ENCODE peak calls at places on chromosomes 4 and X, in nine cellular contexts. C is fibroblast of lung; F is suprapubic skin; Q is psoas muscle; X is cardiac muscle cell; N is GM12878; A is CD4-positive, alpha-beta T cell; T is GM23338; D is PC-3. B is an unnamed sample.

GRCh38 chr4:10810411-10810810 is 125.8 kb upstream of the CLNK start:
- DNase-seq in A (no peak), D (no peak), F (no peak), T (no peak), C (peak), X (no peak), N (no peak), Q (no peak), B (no peak)

GRCh38 chrX:17377047-17377692 is 2.2 kb downstream of the NHS start:
- DNase-seq in N (no peak), D (no peak), C (peak), X (peak), F (no peak), A (no peak), T (peak), Q (peak), B (peak)

GRCh38 chr4:168119870-168120269 is 27.5 kb downstream of the ANXA10 start:
- DNase-seq in F (no peak), N (no peak), X (no peak), D (no peak), C (no peak), A (no peak), T (no peak), Q (no peak), B (no peak)

GRCh38 chr4:89929425-89930272 is 35.0 kb downstream of the MMRN1 start:
- DNase-seq in Q (no peak), D (peak), X (no peak), F (no peak), A (no peak), N (peak), C (peak), T (no peak), B (no peak)

GRCh38 chrX:135308345-135308855 is 880 bp upstream of the ETDC start:
- DNase-seq in X (no peak), T (no peak), C (no peak), D (no peak), A (no peak), Q (no peak), N (no peak), F (no peak), B (no peak)

GRCh38 chrX:32592786-32593185 is 618.6 kb downstream of the DMD start:
- DNase-seq in D (no peak), N (no peak), T (no peak), F (no peak), C (no peak), A (no peak), Q (no peak), X (no peak), B (no peak)

GRCh38 chrX:113157496-113157895 is 316.9 kb upstream of the AMOT start:
- DNase-seq in N (no peak), F (no peak), C (no peak), A (no peak), Q (no peak), T (peak), D (no peak), X (no peak), B (no peak)

GRCh38 chr4:16867827-16868226 is 30.6 kb downstream of the LDB2 start:
- DNase-seq in T (no peak), Q (no peak), D (no peak), F (no peak), X (no peak), A (no peak), N (no peak), C (no peak), B (no peak)

GRCh38 chr4:113740857-113741379 is 20.6 kb downstream of the CAMK2D start:
- DNase-seq in Q (no peak), X (no peak), A (no peak), F (no peak), T (no peak), D (no peak), C (no peak), N (no peak), B (no peak)

GRCh38 chr4:85221606-85222005 is 253.3 kb upstream of the ARHGAP24 start:
- DNase-seq in C (no peak), F (no peak), N (no peak), T (no peak), Q (no peak), A (no peak), D (no peak), X (no peak), B (no peak)

GRCh38 chrX:29478336-29479069 is 736.9 kb upstream of the MAGEB2 start:
- DNase-seq in T (peak), D (peak), Q (no peak), A (no peak), C (peak), F (no peak), X (peak), N (peak), B (no peak)

GRCh38 chr4:1347410-1347864 is 429 bp downstream of the UVSSA start:
- DNase-seq in T (peak), X (peak), A (peak), N (no peak), D (peak), Q (peak), F (peak), C (peak), B (peak)

GRCh38 chr4:40246938-40247337 is 50.1 kb downstream of the RHOH start:
- DNase-seq in Q (no peak), X (no peak), A (no peak), F (no peak), N (no peak), D (no peak), T (no peak), C (no peak), B (no peak)

GRCh38 chr4:153748378-153748777 is 11.4 kb downstream of the RNF175 start:
- DNase-seq in C (peak), T (no peak), A (no peak), Q (peak), F (no peak), D (peak), X (no peak), N (no peak), B (peak)

GRCh38 chrX:56564182-56564885 is 907 bp downstream of the UBQLN2 start:
- DNase-seq in N (no peak), D (peak), F (no peak), T (peak), A (no peak), C (peak), Q (peak), X (peak), B (peak)

GRCh38 chr4:109547394-109547793 is 12.7 kb upstream of the MCUB start:
- DNase-seq in T (no peak), X (no peak), Q (no peak), C (no peak), F (no peak), N (no peak), A (no peak), D (no peak), B (no peak)

GRCh38 chrX:101407748-101408529 is at the start of the genes GLA and HNRNPH2:
- DNase-seq in C (peak), D (peak), T (peak), X (peak), Q (peak), N (peak), A (peak), F (peak), B (peak)

GRCh38 chr4:186149872-186150271 is 41.5 kb upstream of the CYP4V2 start:
- DNase-seq in A (no peak), C (no peak), F (peak), N (no peak), Q (peak), X (peak), D (peak), T (peak), B (peak)

GRCh38 chrX:14913241-14913640 is 40.0 kb downstream of the MOSPD2 start:
- DNase-seq in N (no peak), A (no peak), Q (no peak), D (peak), T (no peak), X (no peak), C (peak), F (no peak), B (no peak)

GRCh38 chrX:150253946-150254615 is 109.0 kb upstream of the MAMLD1 start:
- DNase-seq in F (no peak), T (no peak), N (no peak), C (no peak), Q (no peak), A (no peak), D (no peak), X (no peak), B (no peak)

GRCh38 chr4:169249214-169249973 is 21.4 kb downstream of the SH3RF1 start:
- DNase-seq in T (no peak), Q (no peak), N (no peak), D (peak), A (no peak), X (no peak), F (no peak), C (peak), B (no peak)

GRCh38 chr4:37938208-37938607 is 22.0 kb upstream of the PTTG2 start:
- DNase-seq in X (no peak), N (no peak), D (no peak), Q (no peak), A (no peak), F (no peak), T (no peak), C (no peak), B (no peak)

GRCh38 chr4:37934609-37935008 is 25.6 kb upstream of the PTTG2 start:
- DNase-seq in N (no peak), X (no peak), A (no peak), F (no peak), T (no peak), C (no peak), Q (no peak), D (no peak), B (no peak)

GRCh38 chr4:37935026-37935425 is 25.2 kb upstream of the PTTG2 start:
- DNase-seq in A (no peak), T (no peak), D (no peak), Q (no peak), C (no peak), X (no peak), N (no peak), F (no peak), B (no peak)

GRCh38 chr4:37934096-37934495 is 26.1 kb upstream of the PTTG2 start:
- DNase-seq in C (no peak), X (no peak), A (no peak), D (no peak), Q (peak), F (no peak), N (no peak), T (no peak), B (no peak)

DNA sequence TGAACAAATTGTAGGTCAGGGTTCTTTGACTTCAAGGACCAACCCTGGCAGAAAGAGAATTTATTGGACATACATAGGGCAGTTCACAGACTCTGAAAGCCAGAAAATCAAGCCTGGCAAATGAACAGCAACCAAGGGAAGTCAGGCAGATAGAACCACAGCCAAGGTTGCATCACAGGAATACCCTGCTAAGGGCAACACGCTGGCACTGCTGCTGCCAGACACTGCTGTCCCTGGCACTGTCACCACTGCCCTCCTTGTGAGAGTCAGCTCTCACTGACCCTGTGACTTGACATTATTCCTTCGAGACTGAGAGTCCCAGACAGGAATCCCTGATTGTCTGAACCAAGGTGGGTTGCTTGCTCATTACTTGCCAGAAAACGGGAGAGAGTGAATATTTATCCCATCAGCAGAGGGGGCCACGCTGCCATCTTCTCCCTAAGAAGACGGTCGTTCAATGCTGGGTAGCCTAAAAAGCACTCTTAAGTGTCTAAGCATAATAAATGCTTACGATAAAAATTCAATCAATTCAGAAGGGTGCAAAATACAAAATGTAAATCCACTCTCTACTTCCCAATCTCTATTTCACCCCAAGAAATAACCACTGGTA is 23.2 kb upstream of the PTTG2 start:
- DNase-seq in F (no peak), Q (peak), X (no peak), D (no peak), A (no peak), T (no peak), C (no peak), N (no peak), B (peak)
- TF ChIP-seq CTCF in F (no peak), Q (no peak), X (no peak), D (no peak), A (no peak), T (peak), C (no peak), N (no peak), B (peak)

GRCh38 chr4:184282251-184282713 is 64.6 kb upstream of the ENPP6 start:
- DNase-seq in F (no peak), Q (no peak), A (peak), C (no peak), X (no peak), T (peak), N (peak), D (no peak), B (no peak)
- H3K27ac ChIP-seq in F (peak), Q (no peak), A (no peak), C (no peak), X (no peak), T (no peak), N (peak), D (no peak), B (no peak)

GRCh38 chrX:34332336-34332735 is 200.2 kb upstream of the FAM47A start:
- DNase-seq in N (no peak), A (no peak), T (peak), F (no peak), C (no peak), D (peak), Q (no peak), X (peak), B (no peak)
- TF ChIP-seq CTCF in N (peak), A (no peak), T (peak), F (no peak), C (no peak), D (peak), Q (peak), X (peak), B (no peak)

GRCh38 chr4:145939856-145940255 is 1.2 kb upstream of the ZNF827 start:
- DNase-seq in T (no peak), C (peak), A (no peak), N (no peak), Q (no peak), F (no peak), X (no peak), D (peak), B (no peak)

GRCh38 chr4:145937990-145938611 is 522 bp downstream of the ZNF827 start:
- DNase-seq in N (no peak), D (peak), A (peak), F (no peak), C (peak), T (peak), X (peak), Q (no peak), B (no peak)

GRCh38 chr4:145937021-145937861 is 1.4 kb downstream of the ZNF827 start:
- DNase-seq in X (peak), N (no peak), D (peak), Q (peak), A (peak), F (peak), T (peak), C (peak), B (peak)

GRCh38 chr4:145938618-145939177 is at the start of gene ZNF827:
- DNase-seq in A (peak), Q (peak), D (peak), F (peak), C (peak), X (peak), T (peak), N (peak), B (peak)

GRCh38 chr4:145939241-145939640 is 618 bp upstream of the ZNF827 start:
- DNase-seq in D (peak), X (peak), F (no peak), C (peak), Q (no peak), N (no peak), A (no peak), T (no peak), B (no peak)
- H3K27ac ChIP-seq in D (peak), X (peak), F (no peak), C (peak), Q (peak), N (peak), A (no peak), T (no peak), B (peak)

DNA sequence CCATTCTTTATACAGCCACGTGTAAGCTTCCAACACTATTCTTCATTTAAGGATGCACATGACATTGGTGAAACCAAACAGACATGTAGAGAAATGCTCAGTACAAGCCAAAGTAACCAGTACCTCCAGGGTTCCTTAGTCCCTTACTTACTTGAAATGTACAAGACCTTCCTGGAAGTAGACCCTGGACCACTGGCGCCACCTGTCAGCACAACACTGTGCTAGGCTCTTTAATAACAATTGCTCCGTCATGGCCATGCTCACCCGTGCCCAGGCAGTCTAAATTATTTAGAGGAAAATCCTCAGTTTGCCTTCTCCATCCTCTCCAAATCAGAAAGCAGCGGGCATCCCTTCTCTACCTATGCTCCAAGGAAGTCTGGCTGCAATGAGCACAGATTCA is 52.7 kb downstream of the ADGRA3 start:
- DNase-seq in T (peak), F (no peak), D (no peak), Q (no peak), N (no peak), A (no peak), X (no peak), C (no peak), B (no peak)
- TF ChIP-seq CTCF in T (peak), F (no peak), D (peak), Q (no peak), N (no peak), A (no peak), X (no peak), C (no peak), B (no peak)

GRCh38 chr4:8546766-8547107 is 33.5 kb upstream of the GPR78 start:
- DNase-seq in D (no peak), X (no peak), Q (no peak), T (no peak), C (no peak), F (no peak), A (no peak), N (no peak), B (peak)

GRCh38 chr4:8549352-8549931 is 30.8 kb upstream of the GPR78 start:
- DNase-seq in F (peak), N (no peak), A (no peak), T (no peak), X (no peak), C (no peak), D (no peak), Q (no peak), B (no peak)

GRCh38 chr4:8547108-8547911 is 32.9 kb upstream of the GPR78 start:
- DNase-seq in N (no peak), A (no peak), D (peak), X (no peak), Q (no peak), F (peak), C (peak), T (peak), B (peak)

GRCh38 chr4:8548731-8549351 is 31.4 kb upstream of the GPR78 start:
- DNase-seq in C (no peak), A (no peak), Q (no peak), T (no peak), D (peak), F (peak), X (no peak), N (no peak), B (no peak)

DNA sequence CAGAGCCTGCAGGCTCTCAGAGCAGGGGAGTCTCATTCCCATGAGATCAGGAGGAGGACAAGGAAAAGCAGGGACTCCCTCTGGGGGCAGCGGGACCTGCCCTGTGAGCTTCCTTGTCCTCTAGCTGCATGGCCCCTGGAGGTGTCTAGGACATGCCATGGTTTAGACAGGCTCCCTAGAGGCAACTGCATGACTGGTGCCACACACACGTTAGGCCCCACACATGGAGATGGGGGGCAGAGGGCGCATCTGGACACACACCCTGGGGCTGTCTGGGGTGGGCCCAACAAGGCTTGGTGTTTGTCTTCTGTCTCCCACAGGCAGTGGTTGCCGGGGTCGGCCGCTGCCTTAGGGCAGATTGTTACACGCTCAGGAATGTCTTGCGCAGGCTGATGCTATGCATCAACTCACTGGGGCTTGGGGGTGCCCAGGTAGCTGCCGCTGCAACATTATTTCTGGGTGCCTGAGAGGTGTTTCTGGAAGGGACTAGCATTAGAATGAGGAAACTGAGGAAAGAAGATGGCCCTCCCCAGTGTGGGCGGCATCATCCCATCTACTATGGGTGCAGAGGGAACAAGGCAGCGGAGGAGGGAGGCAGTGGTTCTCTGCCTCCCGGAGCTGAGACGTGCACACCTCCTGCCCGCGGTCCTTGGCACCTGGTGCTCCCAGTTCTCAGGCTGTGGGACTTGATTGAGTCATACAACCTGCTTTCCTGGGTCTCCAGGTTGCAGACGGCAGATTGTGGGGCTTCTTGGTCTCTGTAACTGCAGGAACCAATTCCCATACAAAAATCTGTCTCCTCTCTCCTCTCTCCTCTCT is 32.1 kb upstream of the GPR78 start:
- DNase-seq in A (no peak), D (peak), N (no peak), Q (no peak), F (peak), X (no peak), C (no peak), T (no peak), B (peak)
- H3K27ac ChIP-seq in A (no peak), D (peak), N (no peak), Q (no peak), F (no peak), X (no peak), C (no peak), T (no peak), B (no peak)

GRCh38 chr4:7627251-7628250 is 192.8 kb upstream of the PSAPL1 start:
- DNase-seq in T (no peak), D (no peak), Q (no peak), X (no peak), C (no peak), A (no peak), N (no peak), F (peak), B (no peak)
- TF ChIP-seq CTCF in T (no peak), D (no peak), Q (no peak), X (no peak), C (no peak), A (no peak), N (no peak), F (no peak), B (no peak)